ENCODE peak calls at places on chromosomes 5 and 9, in six cellular contexts. One of them, this sample, is unnamed.

GRCh38 chr9:99726758-99727157 is 94.9 kb upstream of the NR4A3 start:
- DNase-seq in dorsolateral prefrontal cortex: no peak
- DNase-seq in cardiac muscle cell: no peak
- DNase-seq in heart left ventricle: peak
- DNase-seq in upper lobe of right lung: no peak
- DNase-seq in mammary epithelial cell: no peak
- DNase-seq in this sample: no peak

GRCh38 chr5:33701251-33701650 is 190.5 kb downstream of the ADAMTS12 start:
- DNase-seq in heart left ventricle: no peak
- DNase-seq in dorsolateral prefrontal cortex: no peak
- DNase-seq in upper lobe of right lung: no peak
- DNase-seq in mammary epithelial cell: peak
- DNase-seq in cardiac muscle cell: no peak
- DNase-seq in this sample: no peak

GRCh38 chr5:179241175-179241574 is 104.1 kb downstream of the ADAMTS2 start:
- DNase-seq in mammary epithelial cell: no peak
- DNase-seq in upper lobe of right lung: peak
- DNase-seq in dorsolateral prefrontal cortex: no peak
- DNase-seq in heart left ventricle: peak
- DNase-seq in cardiac muscle cell: no peak
- DNase-seq in this sample: no peak

GRCh38 chr5:181176258-181176952 is 28.6 kb downstream of the TRIM7 start:
- DNase-seq in heart left ventricle: no peak
- DNase-seq in dorsolateral prefrontal cortex: no peak
- DNase-seq in upper lobe of right lung: no peak
- DNase-seq in cardiac muscle cell: no peak
- DNase-seq in mammary epithelial cell: no peak
- DNase-seq in this sample: no peak

GRCh38 chr5:60821488-60822284 is 22.4 kb downstream of the ELOVL7 start:
- DNase-seq in upper lobe of right lung: no peak
- DNase-seq in mammary epithelial cell: no peak
- DNase-seq in heart left ventricle: no peak
- DNase-seq in cardiac muscle cell: no peak
- DNase-seq in dorsolateral prefrontal cortex: no peak
- DNase-seq in this sample: no peak

GRCh38 chr5:170484459-170484831 is 19.4 kb upstream of the KCNIP1 start:
- DNase-seq in dorsolateral prefrontal cortex: no peak
- DNase-seq in cardiac muscle cell: no peak
- DNase-seq in mammary epithelial cell: no peak
- DNase-seq in upper lobe of right lung: no peak
- DNase-seq in heart left ventricle: no peak
- DNase-seq in this sample: no peak

GRCh38 chr5:180682560-180682959 is 33.2 kb upstream of the FLT4 start:
- DNase-seq in mammary epithelial cell: no peak
- DNase-seq in heart left ventricle: no peak
- DNase-seq in upper lobe of right lung: no peak
- DNase-seq in dorsolateral prefrontal cortex: no peak
- DNase-seq in cardiac muscle cell: no peak
- DNase-seq in this sample: no peak

GRCh38 chr9:134217431-134218210 is 53.3 kb upstream of the RNU6ATAC start:
- DNase-seq in upper lobe of right lung: peak
- DNase-seq in cardiac muscle cell: no peak
- DNase-seq in dorsolateral prefrontal cortex: no peak
- DNase-seq in heart left ventricle: peak
- DNase-seq in mammary epithelial cell: no peak
- DNase-seq in this sample: no peak

GRCh38 chr5:163612358-163613149 is 107.1 kb downstream of the MAT2B start:
- DNase-seq in cardiac muscle cell: no peak
- DNase-seq in mammary epithelial cell: no peak
- DNase-seq in dorsolateral prefrontal cortex: no peak
- DNase-seq in heart left ventricle: no peak
- DNase-seq in upper lobe of right lung: no peak
- DNase-seq in this sample: no peak

GRCh38 chr9:82271099-82271498 is 282.5 kb downstream of the SPATA31D1 start:
- DNase-seq in heart left ventricle: no peak
- DNase-seq in dorsolateral prefrontal cortex: no peak
- DNase-seq in cardiac muscle cell: peak
- DNase-seq in mammary epithelial cell: peak
- DNase-seq in upper lobe of right lung: no peak
- DNase-seq in this sample: no peak

GRCh38 chr9:93207326-93207814 is 23.4 kb downstream of the WNK2 start:
- DNase-seq in dorsolateral prefrontal cortex: no peak
- DNase-seq in upper lobe of right lung: no peak
- DNase-seq in heart left ventricle: peak
- DNase-seq in mammary epithelial cell: no peak
- DNase-seq in cardiac muscle cell: peak
- DNase-seq in this sample: peak

GRCh38 chr9:136839229-136840139 is 2.8 kb upstream of the AJM1 start:
- DNase-seq in upper lobe of right lung: no peak
- DNase-seq in cardiac muscle cell: no peak
- DNase-seq in heart left ventricle: no peak
- DNase-seq in dorsolateral prefrontal cortex: no peak
- DNase-seq in mammary epithelial cell: no peak
- DNase-seq in this sample: no peak

GRCh38 chr9:83062011-83062652 is 810 bp downstream of the RASEF start:
- DNase-seq in dorsolateral prefrontal cortex: no peak
- DNase-seq in upper lobe of right lung: peak
- DNase-seq in cardiac muscle cell: peak
- DNase-seq in heart left ventricle: no peak
- DNase-seq in mammary epithelial cell: peak
- DNase-seq in this sample: peak

GRCh38 chr9:104287255-104287872 is 193.3 kb downstream of the SMC2 start:
- DNase-seq in cardiac muscle cell: no peak
- DNase-seq in upper lobe of right lung: no peak
- DNase-seq in dorsolateral prefrontal cortex: no peak
- DNase-seq in heart left ventricle: no peak
- DNase-seq in mammary epithelial cell: peak
- DNase-seq in this sample: no peak

GRCh38 chr5:142828797-142829535 is 58.8 kb downstream of the ARHGAP26 start:
- DNase-seq in mammary epithelial cell: no peak
- DNase-seq in upper lobe of right lung: no peak
- DNase-seq in heart left ventricle: peak
- DNase-seq in cardiac muscle cell: no peak
- DNase-seq in dorsolateral prefrontal cortex: no peak
- DNase-seq in this sample: no peak

GRCh38 chr9:93263334-93264229 is 79.6 kb downstream of the WNK2 start:
- DNase-seq in cardiac muscle cell: no peak
- DNase-seq in dorsolateral prefrontal cortex: no peak
- DNase-seq in mammary epithelial cell: no peak
- DNase-seq in upper lobe of right lung: no peak
- DNase-seq in heart left ventricle: no peak
- DNase-seq in this sample: peak

GRCh38 chr5:77343165-77343564 is 132.7 kb downstream of the PDE8B start:
- DNase-seq in heart left ventricle: no peak
- DNase-seq in cardiac muscle cell: no peak
- DNase-seq in dorsolateral prefrontal cortex: no peak
- DNase-seq in upper lobe of right lung: no peak
- DNase-seq in mammary epithelial cell: no peak
- DNase-seq in this sample: no peak

GRCh38 chr9:133873006-133873780 is 118.9 kb downstream of the VAV2 start:
- DNase-seq in upper lobe of right lung: no peak
- DNase-seq in mammary epithelial cell: peak
- DNase-seq in heart left ventricle: no peak
- DNase-seq in cardiac muscle cell: no peak
- DNase-seq in dorsolateral prefrontal cortex: no peak
- DNase-seq in this sample: no peak

GRCh38 chr5:77629553-77630245 is 8.8 kb downstream of the OTP start:
- DNase-seq in cardiac muscle cell: no peak
- DNase-seq in mammary epithelial cell: no peak
- DNase-seq in upper lobe of right lung: no peak
- DNase-seq in dorsolateral prefrontal cortex: no peak
- DNase-seq in heart left ventricle: no peak
- DNase-seq in this sample: no peak

GRCh38 chr5:154714271-154714986 is 40.7 kb upstream of the LARP1 start:
- DNase-seq in upper lobe of right lung: no peak
- DNase-seq in dorsolateral prefrontal cortex: no peak
- DNase-seq in mammary epithelial cell: peak
- DNase-seq in heart left ventricle: no peak
- DNase-seq in cardiac muscle cell: no peak
- DNase-seq in this sample: no peak

GRCh38 chr5:9498541-9499497 is 47.1 kb downstream of the SEMA5A start:
- DNase-seq in dorsolateral prefrontal cortex: no peak
- DNase-seq in upper lobe of right lung: no peak
- DNase-seq in heart left ventricle: no peak
- DNase-seq in cardiac muscle cell: peak
- DNase-seq in mammary epithelial cell: peak
- DNase-seq in this sample: no peak

GRCh38 chr9:89532478-89532877 is 34.6 kb upstream of the SEMA4D start:
- DNase-seq in dorsolateral prefrontal cortex: no peak
- DNase-seq in heart left ventricle: no peak
- DNase-seq in mammary epithelial cell: no peak
- DNase-seq in cardiac muscle cell: no peak
- DNase-seq in upper lobe of right lung: no peak
- DNase-seq in this sample: no peak

GRCh38 chr9:35689601-35690446 is at the start of gene TPM2:
- DNase-seq in heart left ventricle: peak
- DNase-seq in mammary epithelial cell: peak
- DNase-seq in dorsolateral prefrontal cortex: no peak
- DNase-seq in cardiac muscle cell: peak
- DNase-seq in upper lobe of right lung: no peak
- DNase-seq in this sample: peak
- H3K27ac ChIP-seq in heart left ventricle: peak
- H3K27ac ChIP-seq in mammary epithelial cell: peak
- H3K27ac ChIP-seq in dorsolateral prefrontal cortex: peak
- H3K27ac ChIP-seq in cardiac muscle cell: peak
- H3K27ac ChIP-seq in upper lobe of right lung: peak
- H3K27ac ChIP-seq in this sample: peak

GRCh38 chr9:130696139-130696650 is 2.6 kb downstream of the EXOSC2 start:
- DNase-seq in upper lobe of right lung: no peak
- DNase-seq in heart left ventricle: no peak
- DNase-seq in dorsolateral prefrontal cortex: no peak
- DNase-seq in cardiac muscle cell: no peak
- DNase-seq in mammary epithelial cell: no peak
- DNase-seq in this sample: no peak

GRCh38 chr9:130698514-130698913 is 4.9 kb downstream of the EXOSC2 start:
- DNase-seq in heart left ventricle: no peak
- DNase-seq in cardiac muscle cell: peak
- DNase-seq in dorsolateral prefrontal cortex: no peak
- DNase-seq in upper lobe of right lung: no peak
- DNase-seq in mammary epithelial cell: no peak
- DNase-seq in this sample: no peak

GRCh38 chr9:130696996-130697395 is 3.4 kb downstream of the EXOSC2 start:
- DNase-seq in mammary epithelial cell: no peak
- DNase-seq in dorsolateral prefrontal cortex: no peak
- DNase-seq in cardiac muscle cell: no peak
- DNase-seq in upper lobe of right lung: no peak
- DNase-seq in heart left ventricle: no peak
- DNase-seq in this sample: no peak

GRCh38 chr9:130699047-130699446 is 5.5 kb downstream of the EXOSC2 start:
- DNase-seq in upper lobe of right lung: peak
- DNase-seq in heart left ventricle: no peak
- DNase-seq in dorsolateral prefrontal cortex: no peak
- DNase-seq in cardiac muscle cell: no peak
- DNase-seq in mammary epithelial cell: no peak
- DNase-seq in this sample: no peak

DNA sequence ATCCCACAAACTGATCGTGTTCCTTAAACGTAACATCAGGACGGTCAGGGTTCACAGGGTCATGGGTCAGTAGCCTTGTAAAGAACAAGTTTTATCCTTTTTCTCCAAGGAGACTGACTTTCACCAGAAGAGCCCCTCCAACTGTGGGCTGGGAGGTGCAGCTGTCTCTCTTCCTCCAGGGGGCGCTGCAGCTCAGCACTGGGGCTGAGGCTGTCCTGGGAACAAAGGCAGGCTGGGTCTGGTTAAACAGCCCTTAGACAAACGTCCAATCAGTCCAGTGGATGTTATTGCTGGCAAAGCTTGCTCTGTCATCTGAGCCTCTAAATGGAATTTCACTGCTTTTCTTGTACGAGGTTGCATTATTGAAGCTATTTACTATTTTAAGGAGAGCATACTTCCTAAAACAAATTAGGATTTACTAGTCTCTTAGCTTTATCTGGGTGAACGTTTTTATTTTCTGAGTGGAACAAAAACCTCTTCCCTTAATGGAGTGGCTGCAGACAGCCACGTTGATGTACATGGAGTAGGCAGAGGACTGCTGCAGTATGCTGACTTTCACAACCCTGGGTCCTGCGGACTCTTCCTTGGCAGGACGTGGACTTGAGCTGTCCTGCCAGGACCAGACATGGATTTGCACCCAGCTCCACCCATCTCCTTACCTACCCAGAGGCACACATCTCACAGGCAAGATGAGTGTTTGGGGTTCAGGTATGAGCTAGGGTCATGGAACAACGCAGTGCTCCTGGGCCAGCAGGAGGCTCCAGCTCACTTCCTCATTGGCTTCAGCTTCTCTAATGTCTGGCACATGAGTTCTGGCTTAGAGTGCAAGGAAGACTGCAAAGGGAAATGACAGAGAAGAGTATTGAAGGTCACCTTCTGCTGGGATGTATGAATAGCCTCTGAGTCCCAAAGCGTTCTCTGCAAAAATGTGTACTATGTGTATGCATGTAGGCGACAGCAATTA is 7.8 kb downstream of the EXOSC2 start:
- DNase-seq in upper lobe of right lung: peak
- DNase-seq in mammary epithelial cell: peak
- DNase-seq in heart left ventricle: peak
- DNase-seq in cardiac muscle cell: peak
- DNase-seq in dorsolateral prefrontal cortex: peak
- DNase-seq in this sample: peak
- TF ChIP-seq CTCF in upper lobe of right lung: peak
- TF ChIP-seq CTCF in mammary epithelial cell: peak
- TF ChIP-seq CTCF in heart left ventricle: peak
- TF ChIP-seq CTCF in cardiac muscle cell: peak
- TF ChIP-seq CTCF in dorsolateral prefrontal cortex: peak
- TF ChIP-seq CTCF in this sample: peak

GRCh38 chr9:19446361-19446861 is 37.6 kb downstream of the ACER2 start:
- DNase-seq in mammary epithelial cell: no peak
- DNase-seq in cardiac muscle cell: no peak
- DNase-seq in heart left ventricle: no peak
- DNase-seq in upper lobe of right lung: no peak
- DNase-seq in dorsolateral prefrontal cortex: no peak
- DNase-seq in this sample: no peak
- H3K27ac ChIP-seq in mammary epithelial cell: no peak
- H3K27ac ChIP-seq in cardiac muscle cell: no peak
- H3K27ac ChIP-seq in heart left ventricle: no peak
- H3K27ac ChIP-seq in upper lobe of right lung: no peak
- H3K27ac ChIP-seq in dorsolateral prefrontal cortex: no peak
- H3K27ac ChIP-seq in this sample: no peak

GRCh38 chr9:84317563-84317962 is 23.0 kb downstream of the SLC28A3 start:
- DNase-seq in dorsolateral prefrontal cortex: no peak
- DNase-seq in cardiac muscle cell: no peak
- DNase-seq in mammary epithelial cell: no peak
- DNase-seq in upper lobe of right lung: no peak
- DNase-seq in heart left ventricle: no peak
- DNase-seq in this sample: no peak
- TF ChIP-seq CTCF in dorsolateral prefrontal cortex: no peak
- TF ChIP-seq CTCF in cardiac muscle cell: peak
- TF ChIP-seq CTCF in mammary epithelial cell: peak
- TF ChIP-seq CTCF in upper lobe of right lung: no peak
- TF ChIP-seq CTCF in heart left ventricle: no peak
- TF ChIP-seq CTCF in this sample: no peak

This sample was measured in testis.